ENCODE peak calls at places on chromosomes 11 and 22, in six cellular contexts. M is cardiac muscle cell, V is A549, B is Peyer's patch, Q is HepG2, F is K562. P is an unnamed sample.
A peak's percentile ranks its signal among the peaks of the same experiment; 100 is the strongest.

GRCh38 chr11:73201249-73201648 is 16.8 kb upstream of the P2RY2 start:
- DNase-seq in V (no peak), Q (no peak), B (peak; percentile 31), F (no peak), M (no peak), P (no peak)

GRCh38 chr22:39905686-39906085 is 4.8 kb downstream of the GRAP2 start:
- DNase-seq in V (no peak), B (no peak), Q (no peak), M (no peak), F (no peak), P (no peak)

GRCh38 chr11:97996762-97997161 is 1024.0 kb upstream of the CNTN5 start:
- DNase-seq in F (no peak), B (no peak), V (no peak), M (no peak), Q (no peak), P (no peak)

GRCh38 chr22:25729016-25729415 is 13.0 kb upstream of the MYO18B start:
- DNase-seq in V (no peak), B (no peak), F (no peak), Q (no peak), M (no peak), P (no peak)

GRCh38 chr11:69099193-69099592 is 50.5 kb downstream of the TPCN2 start:
- DNase-seq in F (no peak), M (no peak), V (no peak), B (no peak), Q (no peak), P (no peak)

GRCh38 chr11:128749986-128750385 is 56.1 kb downstream of the FLI1 start:
- DNase-seq in F (no peak), B (no peak), Q (no peak), M (no peak), V (no peak), P (no peak)

GRCh38 chr11:129703846-129704245 is 111.8 kb upstream of the TMEM45B start:
- DNase-seq in B (no peak), M (no peak), V (no peak), Q (no peak), F (peak; percentile 4), P (no peak)

GRCh38 chr11:2811206-2812091 is 74.1 kb downstream of the CDKN1C start:
- DNase-seq in M (no peak), B (no peak), F (peak; percentile 53), Q (no peak), V (no peak), P (no peak)

GRCh38 chr11:76654980-76655379 is 15.6 kb downstream of the LRRC32 start:
- DNase-seq in B (no peak), F (peak; percentile 38), V (no peak), Q (no peak), M (no peak), P (no peak)

GRCh38 chr11:70628881-70629844 is 230.8 kb downstream of the CTTN start:
- DNase-seq in Q (no peak), F (peak; percentile 49), B (peak; percentile 69), M (no peak), V (no peak), P (no peak)

GRCh38 chr11:72712168-72712721 is 38.0 kb upstream of the PDE2A start:
- DNase-seq in F (no peak), V (no peak), B (no peak), Q (no peak), M (no peak), P (peak; percentile 75)

GRCh38 chr11:61294717-61295595 is at the start of gene VWCE:
- DNase-seq in V (peak; percentile 62), Q (peak; percentile 76), F (no peak), B (peak; percentile 73), M (peak; percentile 86), P (peak; percentile 73)
- H3K27ac ChIP-seq in V (peak within 1 kb of the TSS; percentile 87), Q (peak within 1 kb of the TSS; percentile 94), F (no peak within 1 kb of the TSS), B (no peak within 1 kb of the TSS), M (no peak within 1 kb of the TSS), P (peak within 1 kb of the TSS; percentile 81)

DNA sequence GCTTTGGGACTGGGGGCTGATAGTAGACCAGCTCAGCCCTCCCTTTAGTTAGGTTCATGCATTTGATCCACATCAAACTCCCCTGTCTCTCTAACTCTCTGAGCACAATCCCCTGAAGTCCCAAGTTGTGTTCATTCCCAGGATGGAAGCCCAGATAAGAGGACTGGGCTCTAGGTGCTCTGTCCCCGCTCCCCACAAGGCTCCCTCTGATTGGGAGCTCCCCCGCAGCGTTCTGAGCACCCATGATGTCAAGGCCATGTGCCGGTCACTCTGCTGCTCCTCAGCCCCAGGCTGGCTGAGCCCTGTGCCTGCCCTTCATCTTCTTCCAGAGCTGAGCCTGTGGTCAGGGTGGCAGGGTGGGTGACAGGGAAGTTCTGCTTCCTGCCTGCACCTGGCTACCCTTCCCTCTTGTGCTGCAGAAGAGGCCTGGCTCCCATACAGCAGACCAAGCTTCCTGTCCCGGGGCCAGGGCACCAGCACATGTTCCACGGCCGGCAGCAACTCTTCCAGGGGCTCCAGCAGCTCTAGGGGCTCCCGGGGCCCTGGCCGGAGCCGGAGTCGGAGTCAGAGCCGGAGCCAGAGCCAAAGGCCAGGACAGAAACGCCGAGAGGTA is 14.9 kb downstream of the ROBO3 start:
- DNase-seq in Q (no peak), B (no peak), V (no peak), M (no peak), F (no peak), P (no peak)
- H3K4me1 ChIP-seq in Q (peaks cover 83% of the 10 kb centered on the region), B (no peaks in the 10 kb centered on the region), V (peaks cover 6% of the 10 kb centered on the region), M (no peaks in the 10 kb centered on the region), F (peaks cover 31% of the 10 kb centered on the region), P (peaks cover 21% of the 10 kb centered on the region)

GRCh38 chr11:116716617-116717016 is 56.2 kb downstream of the BUD13 start:
- DNase-seq in B (peak; percentile 62), V (no peak), M (no peak), F (no peak), Q (no peak), P (no peak)
- H3K27ac ChIP-seq in B (peak overlapping the region; percentile 31), V (no peak overlapping the region), M (no peak overlapping the region), F (no peak overlapping the region), Q (no peak overlapping the region), P (no peak overlapping the region)

DNA sequence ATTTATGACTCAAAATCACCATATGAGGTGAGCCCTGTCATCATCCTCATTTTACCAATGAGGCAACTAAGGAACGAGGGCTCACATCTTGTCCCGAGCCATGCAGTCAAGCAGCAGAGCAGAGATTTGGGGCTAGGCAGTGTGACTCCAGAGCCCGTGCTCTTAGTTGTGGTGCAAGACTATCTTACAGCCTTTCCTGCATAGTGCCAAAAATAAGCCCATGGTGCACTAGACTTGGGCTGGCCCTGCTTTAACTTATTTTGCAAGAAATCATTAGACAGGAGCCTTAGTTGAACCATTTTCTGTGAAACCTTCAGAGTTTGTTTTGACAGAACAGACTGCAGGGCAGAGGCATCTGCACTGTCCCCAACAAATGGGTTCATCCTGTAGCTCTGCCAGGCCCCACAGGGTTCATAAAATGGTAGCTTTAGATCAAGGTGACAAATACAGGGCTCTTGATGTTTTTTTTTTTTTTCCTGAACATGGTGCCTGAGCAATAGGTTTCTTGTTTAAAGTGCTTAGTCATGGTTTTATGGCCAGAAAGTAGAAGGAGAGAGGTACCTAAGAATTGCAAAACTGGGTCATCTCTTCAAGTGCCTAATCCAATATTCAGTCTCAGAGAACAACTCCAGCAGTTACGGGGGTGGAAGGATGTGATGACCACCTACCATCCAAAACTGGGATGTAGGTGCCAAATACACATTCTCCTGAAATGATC is 56.6 kb downstream of the BMAL1 start:
- DNase-seq in V (no peak), Q (no peak), M (no peak), F (no peak), B (no peak), P (no peak)
- H3K4me1 ChIP-seq in V (peaks cover 84% of the 10 kb centered on the region), Q (peaks cover 39% of the 10 kb centered on the region), M (peaks cover 13% of the 10 kb centered on the region), F (no peaks in the 10 kb centered on the region), B (peaks cover 3% of the 10 kb centered on the region), P (no peaks in the 10 kb centered on the region)